ENCODE peak calls at places on chromosomes 3 and 15, in five cellular contexts. X, U, S, G and F are unnamed samples.

GRCh38 chr3:177615015-177615414 is 417.7 kb upstream of the TBL1XR1 start:
- DNase-seq in S (no peak), X (peak; percentile 89), U (peak; percentile 82), G (no peak), F (no peak)

GRCh38 chr3:48820626-48821324 is 26.9 kb downstream of the PRKAR2A start:
- DNase-seq in S (no peak), G (no peak), U (peak; percentile 5), X (no peak), F (no peak)

GRCh38 chr3:20316238-20316637 is 130.2 kb upstream of the SGO1 start:
- DNase-seq in G (no peak), X (no peak), U (no peak), S (no peak), F (no peak)

GRCh38 chr3:54963621-54964020 is 35.8 kb upstream of the LRTM1 start:
- DNase-seq in U (no peak), X (peak; percentile 1), G (no peak), S (no peak), F (no peak)

GRCh38 chr15:92638709-92639365 is 16.7 kb downstream of the FAM174B start:
- DNase-seq in X (no peak), U (no peak), S (no peak), G (no peak), F (no peak)

GRCh38 chr15:64883097-64883581 is 28.6 kb upstream of the ANKDD1A start:
- DNase-seq in U (no peak), X (no peak), G (no peak), S (peak; percentile 83), F (no peak)

GRCh38 chr15:33278816-33279612 is 31.8 kb upstream of the RYR3 start:
- DNase-seq in X (peak; percentile 6), U (no peak), G (no peak), S (no peak), F (no peak)

GRCh38 chr3:195001961-195002861 is 268.7 kb downstream of the XXYLT1 start:
- DNase-seq in S (peak; percentile 4), X (peak; percentile 77), U (peak; percentile 65), G (peak; percentile 59), F (peak; percentile 75)

GRCh38 chr3:170057550-170057949 is 19.8 kb downstream of the GPR160 start:
- DNase-seq in X (no peak), S (no peak), U (no peak), G (peak; percentile 39), F (no peak)

GRCh38 chr15:82643992-82644391 is 3.2 kb downstream of the CPEB1 start:
- DNase-seq in S (no peak), G (no peak), U (no peak), X (peak; percentile 83), F (no peak)

GRCh38 chr3:160226026-160226739 is 961 bp downstream of the C3orf80 start:
- DNase-seq in S (no peak), U (no peak), G (peak; percentile 70), X (no peak), F (peak; percentile 78)

DNA sequence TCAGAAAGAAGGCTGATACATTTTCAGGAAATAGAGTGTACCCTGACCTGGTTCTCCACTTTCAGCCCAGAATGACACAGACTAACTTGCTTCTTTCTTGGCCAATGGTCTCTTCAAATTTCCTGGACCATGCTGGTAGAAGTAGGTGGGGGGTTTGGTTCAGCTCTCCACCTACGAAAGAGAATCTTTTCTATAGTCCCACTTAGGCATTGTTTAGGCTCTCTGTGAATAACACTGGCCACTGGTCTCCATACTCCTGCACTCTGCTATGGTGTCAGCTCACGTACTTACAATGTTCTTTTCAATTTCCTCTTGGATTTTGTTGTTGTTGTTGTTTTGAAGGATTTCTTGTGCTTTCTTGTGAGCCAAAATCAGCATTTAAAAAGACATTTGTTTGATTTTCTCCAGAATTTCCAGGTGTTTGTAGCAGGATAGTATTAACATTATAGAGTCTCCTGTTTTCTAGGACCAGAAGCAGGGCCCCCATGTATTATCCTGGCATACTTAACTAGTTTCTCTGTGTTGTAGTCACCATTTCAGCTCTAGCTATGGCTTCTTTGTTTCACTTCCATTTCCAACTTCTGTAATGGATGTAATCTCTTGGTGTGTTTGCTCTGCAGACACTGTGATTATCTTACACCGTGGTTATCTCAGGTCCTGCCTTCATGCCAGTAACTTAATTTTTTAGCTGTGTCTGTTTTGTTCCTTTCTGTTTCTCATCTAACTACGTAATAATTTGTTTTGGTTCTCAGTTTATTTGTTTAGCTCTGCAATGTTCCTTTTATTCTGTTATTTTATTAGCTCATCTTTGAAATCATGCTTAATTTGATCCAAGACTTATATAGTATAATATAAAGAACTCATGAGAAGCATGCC is 61.4 kb downstream of the CHRNA7 start:
- DNase-seq in S (no peak), X (no peak), G (no peak), U (no peak), F (peak; percentile 54)
- TF ChIP-seq SIN3A in S (no peak), X (no peak), G (no peak), U (no peak), F (no peak)

DNA sequence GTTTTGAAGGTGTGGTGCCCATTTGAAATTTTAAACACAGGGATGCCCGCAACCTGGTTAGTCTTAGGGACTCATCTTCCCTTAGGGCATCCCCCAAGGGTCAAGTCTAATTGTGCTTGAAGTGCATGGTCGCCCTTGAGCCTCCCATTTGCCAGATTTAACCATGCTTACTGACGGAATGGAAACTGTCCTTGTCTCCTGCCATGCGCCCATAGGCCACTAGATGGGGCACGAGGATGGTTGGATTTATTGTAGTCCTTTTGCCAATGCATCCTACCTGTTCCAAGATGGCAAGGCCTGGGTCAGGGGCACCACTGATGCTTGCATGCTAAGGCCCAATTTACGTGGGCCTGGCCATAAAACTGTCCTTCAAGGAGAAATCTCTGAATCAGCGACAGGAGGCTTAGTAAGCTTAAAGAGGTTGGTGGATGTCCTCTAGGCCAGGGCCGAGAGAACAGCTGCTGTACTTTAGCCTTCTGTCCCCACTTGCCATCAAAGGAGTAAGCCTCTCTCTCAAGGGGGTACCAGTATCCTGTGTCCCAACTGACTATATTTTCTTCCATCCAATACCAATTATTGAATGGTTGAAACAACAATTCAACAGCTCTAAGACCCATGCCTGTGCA is 355.4 kb downstream of the OTOL1 start:
- DNase-seq in U (peak; percentile 36), G (peak; percentile 95), S (peak; percentile 8), X (peak; percentile 33), F (peak; percentile 22)
- TF ChIP-seq RFX5 in U (no peak), G (no peak), S (no peak), X (no peak), F (no peak)

GRCh38 chr3:188349276-188349962 is 195.5 kb downstream of the LPP start:
- DNase-seq in X (peak; percentile 1), S (no peak), G (no peak), U (no peak), F (no peak)
- TF ChIP-seq SIN3A in X (no peak), S (no peak), G (no peak), U (no peak), F (no peak)

GRCh38 chr15:96122077-96123027 is 208.1 kb upstream of the NR2F2 start:
- DNase-seq in U (peak; percentile 7), G (no peak), S (no peak), X (no peak), F (no peak)
- TF ChIP-seq RFX5 in U (no peak), G (no peak), S (no peak), X (no peak), F (no peak)

GRCh38 chr15:50315814-50316630 is 39.0 kb downstream of the GABPB1 start:
- DNase-seq in U (peak; percentile 42), X (peak; percentile 59), S (no peak), G (no peak), F (peak; percentile 45)
- TF ChIP-seq SIN3A in U (no peak), X (no peak), S (no peak), G (no peak), F (no peak)

DNA sequence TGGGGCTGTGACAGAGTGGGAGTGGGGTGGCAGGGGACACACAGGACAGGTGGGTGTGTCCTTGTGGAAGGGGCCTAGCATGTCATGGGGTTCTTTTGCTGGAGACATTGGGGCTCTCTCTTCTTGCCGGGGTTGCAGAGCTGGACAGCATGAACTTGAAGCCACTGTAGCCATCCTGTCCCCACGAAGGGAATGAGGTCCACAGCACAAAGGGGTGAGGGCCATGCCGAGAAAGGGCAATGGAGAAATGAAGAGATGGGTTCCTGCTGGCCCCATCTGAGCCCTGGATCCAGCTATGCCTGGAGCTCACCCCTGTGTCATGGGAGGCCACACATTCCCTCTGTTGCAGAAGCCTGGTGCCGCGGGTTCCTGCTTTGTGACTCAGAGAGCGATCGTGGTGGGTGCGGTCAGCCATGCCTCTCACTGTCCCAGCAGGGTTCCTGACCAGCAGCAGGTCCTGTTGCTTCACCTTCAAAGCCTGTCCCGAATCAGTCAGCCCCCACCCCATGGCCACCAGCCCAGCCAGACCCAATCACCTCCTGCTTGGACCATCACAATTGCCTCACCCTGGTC is 50.0 kb downstream of the DNAJB8 start:
- DNase-seq in U (peak; percentile 78), G (no peak), X (peak; percentile 90), S (no peak), F (peak; percentile 55)
- TF ChIP-seq RFX5 in U (no peak), G (no peak), X (no peak), S (no peak), F (no peak)

DNA sequence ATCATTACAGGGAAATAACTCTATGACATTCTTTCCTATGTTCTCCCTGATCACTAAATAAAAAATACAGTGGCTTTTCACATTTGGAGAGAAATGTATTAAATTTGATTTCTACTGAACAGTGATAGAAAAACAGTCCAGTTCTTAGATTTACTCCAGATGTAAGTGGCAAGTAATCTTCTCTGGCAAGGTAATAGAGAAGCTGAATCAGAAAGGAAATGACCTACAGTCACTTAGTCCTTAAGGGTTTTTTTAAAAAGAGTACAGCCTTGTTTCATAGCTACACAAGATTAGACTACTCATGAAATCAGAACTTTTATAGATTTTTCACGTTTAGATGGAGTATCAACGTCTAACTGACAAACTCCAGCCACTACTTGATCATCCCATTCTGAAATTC is 236.9 kb downstream of the CADPS start:
- DNase-seq in X (no peak), U (no peak), G (no peak), S (no peak), F (no peak)
- TF ChIP-seq SIN3A in X (no peak), U (no peak), G (no peak), S (no peak), F (no peak)

GRCh38 chr15:91426412-91426811 is 326.4 kb downstream of the SV2B start:
- DNase-seq in U (no peak), X (no peak), S (no peak), G (no peak), F (no peak)
- TF ChIP-seq RFX5 in U (no peak), X (no peak), S (no peak), G (no peak), F (no peak)

DNA sequence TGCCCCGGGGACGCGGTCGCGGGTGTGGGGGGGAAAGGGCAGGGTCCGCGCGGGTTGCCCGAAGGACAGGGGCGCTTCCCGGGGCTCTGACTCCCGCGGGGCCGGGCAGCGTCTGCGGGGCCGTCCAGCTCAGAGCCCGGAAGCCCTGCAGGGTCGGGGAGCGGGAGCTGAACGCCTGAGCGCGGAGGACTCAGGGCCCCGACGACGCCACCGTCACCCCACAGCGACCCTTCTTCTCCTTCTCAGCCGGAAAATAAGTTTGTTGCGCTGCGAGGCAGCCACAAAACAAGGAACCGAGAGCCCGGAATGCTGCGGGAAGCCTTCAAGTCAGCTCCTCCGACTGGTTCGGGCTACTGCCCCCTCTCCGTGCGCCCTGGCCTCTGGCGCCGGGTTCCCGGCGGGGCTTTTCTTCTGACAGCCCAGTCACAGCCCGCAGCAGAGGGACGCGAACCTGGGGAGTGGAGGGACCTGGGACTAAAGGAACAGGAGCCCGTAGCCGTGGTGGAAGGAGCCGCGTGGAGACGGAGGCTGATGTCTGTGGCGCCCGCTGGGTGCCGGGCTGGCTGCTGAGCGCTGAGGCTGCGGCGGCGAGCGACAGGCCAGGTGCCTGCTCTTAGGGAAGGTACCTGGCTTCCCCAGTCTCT is 484 bp downstream of the CNTN4 start:
- DNase-seq in X (no peak), G (peak; percentile 79), U (no peak), S (no peak), F (peak; percentile 65)
- TF ChIP-seq SIN3A in X (no peak), G (no peak), U (no peak), S (no peak), F (no peak)